ENCODE peak calls at places on chromosome 3, in four cellular contexts. M, O, X and H are unnamed samples.

GRCh38 chr3:83453010-83453409 is 1505.8 kb upstream of the CADM2 start:
- DNase-seq in M (no peak), O (no peak), X (no peak), H (no peak)

GRCh38 chr3:12895391-12896205 is 54.2 kb upstream of the RPL32 start:
- DNase-seq in M (peak), O (no peak), X (no peak), H (no peak)

GRCh38 chr3:120432105-120432860 is 18.5 kb downstream of the FSTL1 start:
- DNase-seq in M (no peak), O (peak), X (peak), H (no peak)

GRCh38 chr3:164208026-164208425 is 870.3 kb downstream of the SI start:
- DNase-seq in M (no peak), O (no peak), X (no peak), H (no peak)

GRCh38 chr3:40120816-40121215 is 188.7 kb upstream of the EIF1B start:
- DNase-seq in M (no peak), O (no peak), X (no peak), H (no peak)

GRCh38 chr3:127798716-127799115 is 23.6 kb downstream of the MGLL start:
- DNase-seq in M (no peak), O (no peak), X (no peak), H (no peak)

GRCh38 chr3:3170998-3171397 is 8.5 kb downstream of the CRBN start:
- DNase-seq in M (no peak), O (no peak), X (peak), H (no peak)

GRCh38 chr3:160676547-160677303 is at the start of gene ARL14:
- DNase-seq in M (no peak), O (no peak), X (peak), H (no peak)

GRCh38 chr3:119376758-119377157 is 82.6 kb downstream of the ARHGAP31 start:
- DNase-seq in M (no peak), O (no peak), X (no peak), H (no peak)

GRCh38 chr3:127356381-127356780 is 68.5 kb upstream of the PRR20G start:
- DNase-seq in M (no peak), O (no peak), X (no peak), H (no peak)

GRCh38 chr3:172273378-172273777 is 174.9 kb downstream of the GHSR start:
- DNase-seq in M (no peak), O (no peak), X (no peak), H (no peak)

GRCh38 chr3:42712716-42713372 is 10.2 kb upstream of the HHATL start:
- DNase-seq in M (no peak), O (no peak), X (no peak), H (peak)

GRCh38 chr3:190495796-190496195 is 18.1 kb upstream of the IL1RAP start:
- DNase-seq in M (no peak), O (no peak), X (no peak), H (no peak)

GRCh38 chr3:36175916-36176461 is 204.3 kb upstream of the STAC start:
- DNase-seq in M (no peak), O (no peak), X (no peak), H (no peak)

GRCh38 chr3:51686512-51687215 is 15.6 kb downstream of the TEX264 start:
- DNase-seq in M (peak), O (no peak), X (no peak), H (peak)

GRCh38 chr3:43894176-43895049 is 203.7 kb downstream of the ABHD5 start:
- DNase-seq in M (no peak), O (peak), X (peak), H (peak)

GRCh38 chr3:100602506-100603444 is 6.6 kb upstream of the ADGRG7 start:
- DNase-seq in M (no peak), O (no peak), X (peak), H (no peak)

GRCh38 chr3:188788621-188789081 is 383.1 kb upstream of the TPRG1 start:
- DNase-seq in M (no peak), O (no peak), X (peak), H (no peak)

GRCh38 chr3:43346990-43347749 is 60.8 kb downstream of the SNRK start:
- DNase-seq in M (no peak), O (no peak), X (peak), H (no peak)

GRCh38 chr3:168467085-168467714 is 371.5 kb upstream of the GOLIM4 start:
- DNase-seq in M (no peak), O (no peak), X (peak), H (no peak)

GRCh38 chr3:177946965-177947364 is 589.3 kb upstream of the KCNMB2 start:
- DNase-seq in M (no peak), O (no peak), X (peak), H (no peak)

GRCh38 chr3:36486009-36486408 is 105.7 kb downstream of the STAC start:
- DNase-seq in M (no peak), O (no peak), X (no peak), H (no peak)

GRCh38 chr3:56347219-56347871 is 120.9 kb downstream of the ERC2 start:
- DNase-seq in M (peak), O (peak), X (no peak), H (no peak)

GRCh38 chr3:157360044-157360443 is 76.6 kb upstream of the PTX3 start:
- DNase-seq in M (no peak), O (no peak), X (peak), H (no peak)

GRCh38 chr3:127604546-127605165 is 6.4 kb downstream of the MCM2 start:
- DNase-seq in M (no peak), O (no peak), X (no peak), H (no peak)

GRCh38 chr3:194313642-194314430 is 37.3 kb downstream of the CPN2 start:
- DNase-seq in M (no peak), O (peak), X (peak), H (no peak)

GRCh38 chr3:161700998-161701397 is 204.4 kb downstream of the OTOL1 start:
- DNase-seq in M (no peak), O (peak), X (no peak), H (no peak)

GRCh38 chr3:20511863-20512262 is 325.9 kb upstream of the SGO1 start:
- DNase-seq in M (no peak), O (peak), X (peak), H (no peak)

GRCh38 chr3:106282931-106283330 is 414.1 kb upstream of the CBLB start:
- DNase-seq in M (no peak), O (no peak), X (no peak), H (no peak)

GRCh38 chr3:4904801-4905695 is 74.2 kb upstream of the BHLHE40 start:
- DNase-seq in M (no peak), O (no peak), X (peak), H (no peak)

GRCh38 chr3:193829781-193830180 is 236.8 kb downstream of the OPA1 start:
- DNase-seq in M (no peak), O (no peak), X (peak), H (no peak)

GRCh38 chr3:146715176-146715575 is 110.0 kb upstream of the PLSCR5 start:
- DNase-seq in M (no peak), O (no peak), X (peak), H (no peak)

GRCh38 chr3:107514453-107514852 is 8.3 kb upstream of the BBX start:
- DNase-seq in M (no peak), O (no peak), X (no peak), H (no peak)

GRCh38 chr3:78990164-78990563 is 777.6 kb downstream of the ROBO1 start:
- DNase-seq in M (no peak), O (no peak), X (no peak), H (no peak)

GRCh38 chr3:134250717-134251220 is at the start of gene RYK:
- DNase-seq in M (peak), O (peak), X (peak), H (peak)

GRCh38 chr3:93969443-93969842 is 4.3 kb downstream of the PROS1 start:
- DNase-seq in M (no peak), O (no peak), X (peak), H (no peak)

DNA sequence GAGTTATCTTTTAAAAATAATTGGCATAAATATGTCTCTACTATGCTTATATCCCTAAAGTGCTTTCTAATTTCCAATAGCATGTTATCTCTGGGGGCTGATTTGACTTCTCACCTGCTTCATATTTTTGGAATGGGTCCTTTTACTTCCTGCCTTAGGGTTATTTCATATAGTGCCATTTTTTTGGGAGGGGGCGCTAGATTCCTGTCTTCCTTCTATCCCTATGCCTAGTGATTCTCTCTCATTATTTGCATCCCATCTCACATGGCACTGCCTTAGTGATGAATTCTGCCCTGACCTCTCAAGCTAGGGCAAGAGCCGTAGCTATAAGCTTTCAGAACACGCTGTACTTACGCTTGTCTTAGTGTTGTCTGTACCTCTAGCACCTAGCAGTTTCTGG is 150.3 kb upstream of the SLITRK3 start:
- DNase-seq in M (no peak), O (no peak), X (no peak), H (no peak)
- TF ChIP-seq CTCF in M (no peak), O (no peak), X (no peak), H (no peak)

GRCh38 chr3:141015486-141015885 is 35.7 kb upstream of the SPSB4 start:
- DNase-seq in M (no peak), O (no peak), X (no peak), H (no peak)

GRCh38 chr3:141012571-141012970 is 38.6 kb upstream of the SPSB4 start:
- DNase-seq in M (no peak), O (no peak), X (no peak), H (no peak)

GRCh38 chr3:141009496-141009895 is 41.7 kb upstream of the SPSB4 start:
- DNase-seq in M (no peak), O (no peak), X (no peak), H (no peak)

GRCh38 chr3:141006344-141006743 is 44.8 kb upstream of the SPSB4 start:
- DNase-seq in M (no peak), O (no peak), X (no peak), H (no peak)

DNA sequence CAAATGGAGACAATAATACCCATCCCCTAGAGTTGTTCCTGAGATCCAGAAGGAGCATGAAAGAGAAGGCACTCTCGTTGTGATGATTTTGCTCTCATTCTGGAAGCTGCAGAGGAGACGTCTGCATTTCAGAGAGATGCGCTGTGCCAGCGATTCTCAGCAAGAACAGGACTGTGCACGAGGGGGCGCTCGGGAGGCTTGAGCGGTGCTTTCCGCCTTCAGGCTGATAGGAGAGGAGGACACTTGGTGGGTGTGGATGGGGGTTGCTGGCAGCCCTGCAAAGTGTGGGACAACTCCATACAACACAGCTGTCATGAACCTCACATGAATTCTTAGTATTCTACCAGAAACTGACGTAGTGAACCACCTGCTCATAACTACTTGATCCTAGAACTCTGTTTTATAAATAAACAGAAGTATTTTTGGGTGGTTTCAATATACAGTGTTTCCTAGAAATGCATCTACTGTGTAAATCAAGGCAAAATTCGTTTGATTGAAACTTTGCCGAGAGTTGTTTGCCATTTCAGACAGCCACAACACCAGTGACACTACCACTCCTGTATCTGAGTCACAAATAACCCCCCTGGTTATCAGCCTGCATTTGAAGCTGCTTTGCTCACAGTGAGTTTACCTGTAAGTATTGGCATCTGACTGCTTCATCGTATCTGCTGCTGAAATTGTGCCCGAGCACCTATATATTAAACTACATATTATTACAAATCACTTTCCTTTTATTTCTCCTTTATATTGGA is 39.5 kb upstream of the SPSB4 start:
- DNase-seq in M (peak), O (peak), X (peak), H (peak)
- TF ChIP-seq CTCF in M (peak), O (peak), X (peak), H (peak)

GRCh38 chr3:192090586-192090985 is 629.6 kb downstream of the PYDC2 start:
- DNase-seq in M (no peak), O (peak), X (no peak), H (no peak)
- TF ChIP-seq CTCF in M (no peak), O (no peak), X (no peak), H (no peak)

GRCh38 chr3:162845918-162846317 is 1349.3 kb downstream of the OTOL1 start:
- DNase-seq in M (no peak), O (no peak), X (no peak), H (no peak)

GRCh38 chr3:162842817-162843216 is 1346.2 kb downstream of the OTOL1 start:
- DNase-seq in M (no peak), O (no peak), X (no peak), H (no peak)

GRCh38 chr3:162847511-162847910 is 1350.9 kb downstream of the OTOL1 start:
- DNase-seq in M (no peak), O (no peak), X (no peak), H (no peak)
- TF ChIP-seq CTCF in M (no peak), O (no peak), X (no peak), H (no peak)